ENCODE peak calls at places on chromosomes 13 and 19, in eight cellular contexts. I is lower leg skin; Q is amniotic stem cell; K is Caki2; W is pancreas; H is G401; S is activated naive CD4-positive, alpha-beta T cell treated with anti-CD3 and anti-CD28 coated beads for 36 hours; M is memory B cell. V is an unnamed sample.

GRCh38 chr19:53927745-53928144 is 18.7 kb downstream of the CACNG7 start:
- DNase-seq in I (no peak), Q (peak), K (peak), W (no peak), H (no peak), S (peak), M (no peak), V (no peak)

GRCh38 chr13:45658586-45659235 is 43.2 kb upstream of the ERICH6B start:
- DNase-seq in I (no peak), Q (peak), K (no peak), W (no peak), H (no peak), S (no peak), M (no peak), V (no peak)

GRCh38 chr13:95530178-95530577 is 22.3 kb upstream of the CLDN10 start:
- DNase-seq in I (no peak), Q (no peak), K (peak), W (no peak), H (no peak), S (no peak), M (no peak), V (no peak)

GRCh38 chr19:6273701-6274601 is 5.8 kb downstream of the MLLT1 start:
- DNase-seq in I (peak), Q (peak), K (no peak), W (peak), H (peak), S (no peak), M (no peak), V (no peak)

GRCh38 chr13:79722885-79723445 is 242.0 kb downstream of the NDFIP2 start:
- DNase-seq in I (no peak), Q (no peak), K (no peak), W (no peak), H (no peak), S (no peak), M (no peak), V (no peak)

GRCh38 chr13:30071890-30072817 is 221.7 kb upstream of the UBL3 start:
- DNase-seq in I (peak), Q (no peak), K (no peak), W (peak), H (no peak), S (no peak), M (no peak), V (no peak)

GRCh38 chr13:24747248-24748151 is 16.5 kb upstream of the RNF17 start:
- DNase-seq in I (no peak), Q (no peak), K (no peak), W (no peak), H (no peak), S (peak), M (no peak), V (no peak)

GRCh38 chr13:79108914-79109643 is 297.0 kb downstream of the RBM26 start:
- DNase-seq in I (no peak), Q (no peak), K (no peak), W (no peak), H (no peak), S (no peak), M (no peak), V (no peak)

GRCh38 chr19:52527954-52528326 is 472 bp downstream of the ZNF808 start:
- DNase-seq in I (no peak), Q (no peak), K (no peak), W (peak), H (no peak), S (peak), M (no peak), V (no peak)

GRCh38 chr13:99867535-99868271 is 103.9 kb downstream of the ZIC5 start:
- DNase-seq in I (no peak), Q (no peak), K (no peak), W (no peak), H (peak), S (no peak), M (no peak), V (no peak)

GRCh38 chr19:13122275-13122878 is 4.3 kb downstream of the NACC1 start:
- DNase-seq in I (no peak), Q (no peak), K (no peak), W (no peak), H (no peak), S (no peak), M (no peak), V (no peak)